ENCODE peak calls at places on chromosomes 7 and 10, in ten cellular contexts. I is transverse colon, T is A549, C is tibial nerve, Y is sigmoid colon, S is HepG2, A is GM12878, N is stomach, W is suprapubic skin, X is H1. O is an unnamed sample.

GRCh38 chr7:131148258-131148657 is 179.4 kb upstream of the MKLN1 start:
- DNase-seq in I (no peak), Y (no peak), W (no peak), S (no peak), C (no peak), T (no peak), N (no peak), X (no peak), A (no peak), O (no peak)

GRCh38 chr7:90777075-90777864 is 181.1 kb downstream of the CDK14 start:
- DNase-seq in W (no peak), N (no peak), T (no peak), S (no peak), X (no peak), Y (no peak), C (no peak), A (peak; percentile 51), I (no peak), O (peak; percentile 24)

GRCh38 chr10:91190876-91191580 is 29.4 kb upstream of the PCGF5 start:
- DNase-seq in S (no peak), C (no peak), N (no peak), A (no peak), T (peak; percentile 10), X (no peak), I (no peak), W (no peak), Y (no peak), O (no peak)

GRCh38 chr10:34866848-34867247 is 51.8 kb upstream of the PARD3 start:
- DNase-seq in T (no peak), X (no peak), N (no peak), S (no peak), W (no peak), I (peak; percentile 31), C (no peak), Y (no peak), A (no peak), O (no peak)

GRCh38 chr7:47254081-47255006 is 327.6 kb downstream of the TNS3 start:
- DNase-seq in T (peak; percentile 59), N (peak; percentile 84), Y (peak; percentile 91), I (peak; percentile 82), S (peak; percentile 20), X (peak; percentile 91), C (peak; percentile 75), A (no peak), W (peak; percentile 88), O (peak; percentile 89)

GRCh38 chr10:125071008-125071407 is 89.4 kb downstream of the CTBP2 start:
- DNase-seq in C (no peak), S (no peak), X (no peak), N (no peak), W (no peak), A (no peak), I (no peak), Y (peak; percentile 47), T (no peak), O (no peak)

GRCh38 chr10:6877351-6878066 is 297.4 kb upstream of the PRKCQ start:
- DNase-seq in C (no peak), W (no peak), X (no peak), S (no peak), N (no peak), A (no peak), T (no peak), I (no peak), Y (no peak), O (no peak)

GRCh38 chr7:129110575-129111376 is 33.7 kb upstream of the TSPAN33 start:
- DNase-seq in N (no peak), A (no peak), I (no peak), S (peak; percentile 18), C (no peak), T (peak; percentile 29), X (peak; percentile 61), Y (no peak), W (no peak), O (no peak)

DNA sequence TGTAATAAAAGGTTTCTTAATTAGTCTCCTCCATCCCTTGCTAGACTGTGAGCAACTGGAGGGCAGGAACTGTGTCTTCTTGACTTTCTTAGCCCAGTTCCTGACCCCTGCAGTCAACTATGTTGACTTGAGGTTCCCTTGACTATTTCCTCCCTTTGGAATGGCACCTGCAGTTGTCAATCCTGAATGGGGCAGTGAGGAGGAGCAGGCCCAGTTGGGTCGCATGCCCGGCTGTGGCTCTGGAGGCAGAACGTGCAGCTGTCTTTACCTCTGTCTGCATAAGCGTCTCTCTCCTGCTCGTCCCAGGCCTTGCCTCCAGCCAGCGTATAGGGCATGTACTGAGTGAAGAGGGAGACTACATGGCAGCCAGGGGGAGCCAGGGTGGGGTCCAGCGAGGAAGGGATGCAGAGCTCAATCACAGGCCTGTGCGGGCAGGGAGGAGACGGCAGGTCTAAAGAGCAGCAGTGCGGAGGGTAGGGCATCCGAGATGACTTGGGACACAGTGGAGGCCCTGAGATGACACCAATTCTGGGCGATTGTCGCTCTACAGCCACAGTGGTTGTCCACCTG is 26.8 kb downstream of the PYROXD2 start:
- DNase-seq in W (no peak), T (no peak), Y (no peak), N (no peak), C (no peak), I (no peak), S (no peak), A (no peak), X (peak; percentile 51), O (no peak)
- TF ChIP-seq EP300 in W (no peak), T (no peak), Y (no peak), N (no peak), C (no peak), I (no peak), S (no peak), A (no peak), X (no peak), O (no peak)

DNA sequence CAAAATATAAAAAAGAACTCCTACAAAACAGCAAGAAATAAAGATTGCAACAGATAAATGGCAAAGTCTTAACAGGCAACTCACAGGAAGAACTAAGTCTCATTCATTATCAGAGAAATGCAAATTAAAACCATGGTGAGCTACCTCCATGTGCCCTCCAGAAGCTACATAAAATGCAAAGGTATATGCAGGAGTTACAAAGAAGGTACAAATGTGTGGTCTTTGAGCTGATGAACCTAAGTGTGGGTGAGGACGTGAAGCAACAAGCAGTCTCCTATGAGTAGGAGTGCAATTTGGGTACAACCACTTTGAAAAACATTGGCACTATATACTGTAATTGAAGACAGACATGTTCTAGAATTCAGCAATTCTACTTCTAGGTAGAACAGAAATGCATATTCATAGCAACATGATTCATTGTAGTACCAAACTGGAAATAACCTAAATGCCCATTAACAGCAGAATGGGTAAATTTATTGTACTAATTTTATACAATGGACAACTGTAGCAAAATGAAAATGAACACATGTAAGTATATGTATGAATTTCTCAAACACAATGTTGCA is 61.6 kb upstream of the KCNMA1 start:
- DNase-seq in A (no peak), C (no peak), I (no peak), W (no peak), N (no peak), S (no peak), Y (no peak), T (no peak), X (no peak), O (no peak)
- H3K4me1 ChIP-seq in A (peaks cover 5% of the 10 kb centered on the region), C (no peaks in the 10 kb centered on the region), I (no peaks in the 10 kb centered on the region), W (no peaks in the 10 kb centered on the region), N (no peaks in the 10 kb centered on the region), S (no peaks in the 10 kb centered on the region), Y (no peaks in the 10 kb centered on the region), T (peaks cover 4% of the 10 kb centered on the region), X (no peaks in the 10 kb centered on the region), O (no peaks in the 10 kb centered on the region)

GRCh38 chr10:42979730-42980467 is 97.0 kb upstream of the RET start:
- DNase-seq in X (no peak), Y (peak; percentile 58), S (no peak), N (peak; percentile 16), T (no peak), W (no peak), I (no peak), C (no peak), A (no peak), O (peak; percentile 16)

GRCh38 chr10:42977032-42977416 is 99.8 kb upstream of the RET start:
- DNase-seq in I (peak; percentile 4), S (no peak), X (no peak), W (peak; percentile 20), N (peak; percentile 23), Y (peak; percentile 33), A (no peak), C (peak; percentile 4), T (no peak), O (no peak)

GRCh38 chr10:42980553-42981357 is 96.1 kb upstream of the RET start:
- DNase-seq in A (no peak), N (peak; percentile 19), S (no peak), Y (peak; percentile 60), X (peak; percentile 37), C (no peak), T (no peak), I (no peak), W (no peak), O (no peak)

GRCh38 chr10:42981358-42982236 is 95.3 kb upstream of the RET start:
- DNase-seq in C (no peak), W (peak; percentile 54), T (no peak), A (no peak), S (no peak), I (peak; percentile 6), N (peak; percentile 74), Y (peak; percentile 56), X (peak; percentile 39), O (peak; percentile 2)

DNA sequence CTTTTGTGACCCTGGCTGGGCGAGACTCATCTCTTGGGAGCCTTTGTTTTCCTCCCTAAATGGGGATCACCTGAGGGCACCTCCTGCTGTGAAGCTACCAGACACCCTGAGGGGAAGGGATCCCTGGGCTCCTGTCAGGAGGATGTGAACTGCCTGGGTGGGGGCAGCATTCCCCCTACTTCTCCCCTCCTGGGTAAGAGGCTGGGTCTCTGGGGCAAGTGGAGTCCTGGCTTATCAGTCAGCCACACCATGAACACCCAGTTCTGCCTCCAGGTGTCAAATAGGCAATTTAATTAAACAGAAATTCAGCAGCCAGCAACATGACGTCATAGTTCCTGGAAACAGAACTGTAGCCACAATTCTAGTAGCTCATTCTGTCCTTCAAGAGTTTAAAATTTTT is 97.7 kb upstream of the RET start:
- DNase-seq in X (no peak), S (no peak), W (no peak), T (no peak), Y (no peak), C (no peak), I (no peak), A (no peak), N (peak; percentile 28), O (no peak)
- H3K4me3 ChIP-seq in X (no peak overlapping the region), S (no peak overlapping the region), W (no peak overlapping the region), T (no peak overlapping the region), Y (no peak overlapping the region), C (no peak overlapping the region), I (no peak overlapping the region), A (no peak overlapping the region), N (no peak overlapping the region), O (no peak overlapping the region)

GRCh38 chr10:73780301-73780700 is 1.5 kb upstream of the CHCHD1 start:
- DNase-seq in W (no peak), S (no peak), N (no peak), X (no peak), C (no peak), Y (peak; percentile 55), A (no peak), T (no peak), I (no peak), O (peak; percentile 30)

GRCh38 chr10:73779539-73780197 is 2.2 kb upstream of the CHCHD1 start:
- DNase-seq in I (no peak), T (no peak), W (no peak), N (no peak), A (no peak), X (no peak), Y (no peak), S (no peak), C (no peak), O (no peak)

GRCh38 chr10:73781548-73781878 is 335 bp upstream of the CHCHD1 start:
- DNase-seq in A (no peak), X (no peak), N (no peak), W (no peak), C (no peak), T (no peak), S (no peak), I (no peak), Y (no peak), O (no peak)

GRCh38 chr10:73781879-73782748 is at the start of gene CHCHD1:
- DNase-seq in I (peak; percentile 94), T (peak; percentile 85), W (peak; percentile 96), X (peak; percentile 94), Y (peak; percentile 96), A (peak; percentile 54), S (peak; percentile 80), C (peak; percentile 88), N (peak; percentile 91), O (peak; percentile 92)

DNA sequence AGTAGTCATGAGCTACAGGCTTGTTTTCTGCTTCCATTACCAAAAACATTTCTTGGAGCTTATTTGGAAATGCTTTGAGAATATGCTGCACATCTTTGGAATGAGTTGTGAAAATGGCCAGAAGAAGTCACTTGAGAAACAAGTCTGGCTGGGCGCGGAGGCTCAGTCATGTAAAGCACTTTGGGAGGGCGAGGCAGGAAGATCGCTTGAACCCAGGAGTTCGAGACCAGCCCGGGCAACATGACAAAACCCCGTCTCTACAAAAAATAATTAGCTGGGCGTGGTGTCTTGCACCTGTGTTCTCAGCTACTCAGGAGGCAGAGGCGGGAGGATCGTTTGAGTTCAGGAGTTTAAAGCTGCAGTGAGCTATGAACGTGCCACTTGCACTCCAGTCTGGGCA is 882 bp upstream of the CHCHD1 start:
- DNase-seq in C (no peak), A (no peak), W (no peak), I (no peak), X (no peak), S (no peak), N (no peak), T (no peak), Y (peak; percentile 58), O (no peak)
- TF ChIP-seq EP300 in C (no peak), A (no peak), W (no peak), I (no peak), X (no peak), S (no peak), N (no peak), T (no peak), Y (no peak), O (no peak)

O was measured in ovary.